ENCODE peak calls at places on chromosomes 3 and 15, in five cellular contexts. B, M, K, V and G are unnamed samples.

GRCh38 chr15:78873796-78874761 is 1.4 kb downstream of the MORF4L1 start:
- DNase-seq in B (no peak), M (no peak), K (no peak), V (no peak), G (no peak)

GRCh38 chr3:135440233-135440632 is 525.3 kb upstream of the PPP2R3A start:
- DNase-seq in V (no peak), M (no peak), K (no peak), B (no peak), G (no peak)

GRCh38 chr3:167187211-167187610 is 192.9 kb downstream of the ZBBX start:
- DNase-seq in V (no peak), M (no peak), K (no peak), B (no peak), G (no peak)

GRCh38 chr3:129352045-129352444 is 73.4 kb downstream of the HMCES start:
- DNase-seq in M (no peak), V (no peak), K (peak; percentile 29), B (no peak), G (no peak)

GRCh38 chr3:30035935-30036567 is 570.4 kb upstream of the TGFBR2 start:
- DNase-seq in B (no peak), V (no peak), M (no peak), K (no peak), G (no peak)

GRCh38 chr3:121531269-121531668 is 14.5 kb downstream of the POLQ start:
- DNase-seq in M (no peak), B (no peak), K (no peak), V (no peak), G (no peak)

GRCh38 chr3:42182555-42182954 is 83.4 kb downstream of the CCK start:
- DNase-seq in V (no peak), K (no peak), B (no peak), M (no peak), G (no peak)

GRCh38 chr3:46864051-46864881 is 1.0 kb upstream of the MYL3 start:
- DNase-seq in B (no peak), V (no peak), M (no peak), K (no peak), G (no peak)

GRCh38 chr3:37491343-37491742 is 317.0 kb upstream of the LRRFIP2 start:
- DNase-seq in V (no peak), M (no peak), K (no peak), B (no peak), G (no peak)

GRCh38 chr3:188085596-188086560 is 68.1 kb upstream of the LPP start:
- DNase-seq in K (no peak), M (no peak), B (no peak), V (no peak), G (no peak)

GRCh38 chr3:187679638-187680396 is 9.6 kb upstream of the SST start:
- DNase-seq in V (peak; percentile 73), M (peak; percentile 63), K (peak; percentile 81), B (no peak), G (peak; percentile 64)

GRCh38 chr3:152581941-152582340 is 253.0 kb upstream of the P2RY1 start:
- DNase-seq in V (no peak), K (no peak), B (no peak), M (no peak), G (no peak)

GRCh38 chr3:6249679-6250078 is 611.2 kb upstream of the GRM7 start:
- DNase-seq in K (no peak), B (no peak), M (no peak), V (no peak), G (no peak)

GRCh38 chr3:51679777-51680176 is 8.7 kb downstream of the TEX264 start:
- DNase-seq in M (no peak), K (no peak), B (no peak), V (no peak), G (no peak)

GRCh38 chr3:11173828-11174465 is 19.7 kb downstream of the HRH1 start:
- DNase-seq in B (no peak), K (no peak), V (no peak), M (no peak), G (no peak)

GRCh38 chr15:34119291-34119690 is 17.4 kb downstream of the PGBD4 start:
- DNase-seq in B (no peak), K (no peak), V (no peak), M (no peak), G (no peak)

GRCh38 chr15:90667063-90667754 is 49.9 kb upstream of the BLM start:
- DNase-seq in V (no peak), B (no peak), K (no peak), M (no peak), G (no peak)

GRCh38 chr3:196163687-196164493 is 47.3 kb downstream of the ZDHHC19 start:
- DNase-seq in V (peak; percentile 57), K (no peak), B (no peak), M (no peak), G (no peak)

GRCh38 chr3:143288944-143289343 is 169.4 kb downstream of the CHST2 start:
- DNase-seq in B (no peak), M (no peak), K (no peak), V (no peak), G (no peak)

GRCh38 chr15:83504365-83504764 is 57.2 kb downstream of the SH3GL3 start:
- DNase-seq in K (no peak), V (no peak), M (no peak), B (no peak), G (no peak)

GRCh38 chr3:150703756-150704344 is at the start of gene ERICH6:
- DNase-seq in B (peak; percentile 55), V (peak; percentile 81), M (peak; percentile 75), K (peak; percentile 79), G (peak; percentile 77)

GRCh38 chr15:100334456-100334855 is 7.3 kb downstream of the ADAMTS17 start:
- DNase-seq in K (no peak), M (no peak), V (no peak), B (no peak), G (no peak)

GRCh38 chr3:29536016-29536736 is 255.3 kb downstream of the RBMS3 start:
- DNase-seq in M (no peak), B (no peak), K (no peak), V (no peak), G (no peak)

GRCh38 chr3:99023590-99024192 is 122.2 kb upstream of the DCBLD2 start:
- DNase-seq in B (no peak), V (peak; percentile 3), M (no peak), K (peak; percentile 26), G (peak; percentile 22)

GRCh38 chr3:29156071-29156715 is 124.7 kb upstream of the RBMS3 start:
- DNase-seq in K (no peak), V (no peak), M (peak; percentile 21), B (no peak), G (no peak)

GRCh38 chr3:126442849-126443229 is 32.9 kb downstream of the ZXDC start:
- DNase-seq in K (no peak), B (no peak), V (no peak), M (no peak), G (no peak)

DNA sequence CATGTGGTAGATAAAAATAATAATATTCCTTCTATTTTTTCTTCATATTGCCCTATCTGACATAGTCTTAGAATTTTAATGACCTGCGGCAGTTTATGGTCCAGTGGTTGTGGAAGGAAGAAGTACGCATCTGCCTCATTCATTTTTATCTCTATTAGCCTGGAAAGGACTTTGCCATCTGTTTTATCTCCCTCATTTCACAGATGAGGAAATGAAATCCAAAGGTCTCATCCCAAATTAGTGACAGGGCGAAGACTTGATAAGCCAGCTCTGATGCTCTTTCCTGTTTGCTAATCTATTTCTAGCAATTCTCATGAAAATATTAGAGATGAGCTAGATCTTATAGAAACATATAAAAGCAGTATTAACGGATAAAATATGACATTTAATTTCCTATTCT is 113.3 kb downstream of the KLHL25 start:
- DNase-seq in M (no peak), K (no peak), V (no peak), B (no peak), G (no peak)
- TF ChIP-seq RAD21 in M (no peak), K (no peak), V (no peak), B (no peak), G (no peak)

DNA sequence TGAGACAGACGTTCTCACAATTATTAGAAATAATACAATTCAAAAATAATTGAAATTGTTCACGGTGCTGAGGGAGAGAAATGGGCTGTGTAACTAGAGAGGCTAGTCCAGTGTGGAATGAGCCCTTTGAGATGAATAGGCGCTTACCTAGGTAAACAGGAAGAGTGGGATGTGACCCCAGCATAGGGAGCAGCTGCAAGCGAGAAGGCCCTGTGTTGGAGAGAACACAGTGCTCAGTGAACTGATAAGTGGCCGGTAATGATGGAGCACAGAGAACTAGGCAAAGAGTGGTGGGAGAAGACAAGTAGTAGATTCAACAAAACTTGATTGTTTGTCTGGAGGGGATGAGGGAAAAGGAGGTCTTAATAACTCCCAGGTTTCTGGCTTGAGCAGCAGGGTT is 103.9 kb downstream of the HCN4 start:
- DNase-seq in M (no peak), V (no peak), B (no peak), K (no peak), G (no peak)
- TF ChIP-seq ZNF274 in M (no peak), V (no peak), B (no peak), K (no peak), G (no peak)

DNA sequence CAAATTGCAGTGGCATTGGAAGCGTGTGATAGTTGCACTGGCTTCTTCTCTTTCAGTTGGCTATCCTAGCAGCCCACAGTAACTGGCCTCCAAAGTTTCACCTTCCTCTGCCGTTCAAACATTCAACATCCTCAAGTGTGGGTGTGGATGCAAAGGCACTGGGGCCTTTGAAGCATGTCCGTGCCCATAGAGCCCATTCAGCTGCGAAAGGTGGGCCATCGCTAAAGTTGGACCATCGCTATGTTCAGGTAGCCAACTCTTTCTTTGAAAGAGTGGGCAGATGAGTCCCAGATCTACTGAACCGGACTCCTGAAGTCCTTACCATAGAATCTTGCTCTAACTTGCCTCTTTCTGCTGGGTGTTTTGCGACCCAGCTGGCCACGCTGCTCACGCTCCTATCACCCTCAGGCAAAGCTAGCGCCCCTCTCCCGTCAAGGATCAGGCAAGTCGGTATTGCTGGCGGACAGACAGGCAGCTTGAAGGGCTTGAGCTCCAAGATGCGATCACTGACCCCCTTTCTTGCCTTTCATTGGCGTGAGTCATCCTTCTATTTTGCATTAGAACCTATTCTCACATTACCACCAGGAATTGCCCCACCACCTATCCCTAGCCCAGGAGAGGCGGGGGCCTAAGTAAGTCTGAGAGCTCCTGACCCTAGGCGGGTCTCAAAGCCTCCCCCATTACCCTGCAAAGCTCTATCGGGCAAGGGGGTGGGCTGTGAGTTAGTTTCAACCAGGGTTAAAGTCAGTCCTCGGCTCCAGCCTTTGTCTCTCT is 28.7 kb downstream of the ZIC4 start:
- DNase-seq in K (no peak), V (no peak), M (peak; percentile 82), B (no peak), G (no peak)
- H3K4me3 ChIP-seq in K (no peak overlapping the region), V (no peak overlapping the region), M (peak overlapping the region; percentile 62), B (no peak overlapping the region), G (no peak overlapping the region)

GRCh38 chr3:125165948-125166553 is 46.5 kb downstream of the SLC12A8 start:
- DNase-seq in B (no peak), V (no peak), M (no peak), K (no peak), G (no peak)

GRCh38 chr3:125166581-125166980 is 46.0 kb downstream of the SLC12A8 start:
- DNase-seq in M (no peak), K (no peak), V (no peak), B (no peak), G (no peak)

GRCh38 chr3:125165189-125165947 is 47.2 kb downstream of the SLC12A8 start:
- DNase-seq in M (no peak), K (no peak), B (no peak), V (peak; percentile 34), G (no peak)

GRCh38 chr3:125161607-125162219 is 50.8 kb downstream of the SLC12A8 start:
- DNase-seq in V (no peak), B (no peak), K (no peak), M (no peak), G (no peak)

GRCh38 chr3:125163739-125164601 is 48.6 kb downstream of the SLC12A8 start:
- DNase-seq in M (no peak), K (no peak), V (peak; percentile 31), B (no peak), G (no peak)
- TF ChIP-seq RAD21 in M (peak; percentile 90), K (peak; percentile 65), V (peak; percentile 71), B (peak; percentile 58), G (peak; percentile 46)